ENCODE peak calls at places on chromosomes 13 and 19, in eight cellular contexts. One of them, this sample, is unnamed.

GRCh38 chr19:50377051-50377441 is 789 bp downstream of the NR1H2 start:
- DNase-seq in tibial nerve: no peak
- DNase-seq in Calu3: peak
- DNase-seq in foreskin fibroblast: no peak
- DNase-seq in A549: peak
- DNase-seq in adrenal gland: no peak
- DNase-seq in nephron progenitor cell: peak
- DNase-seq in fibroblast of mammary gland: peak
- DNase-seq in this sample: no peak

GRCh38 chr13:113832204-113832603 is 31.7 kb downstream of the GAS6 start:
- DNase-seq in foreskin fibroblast: no peak
- DNase-seq in fibroblast of mammary gland: no peak
- DNase-seq in tibial nerve: no peak
- DNase-seq in adrenal gland: no peak
- DNase-seq in A549: peak
- DNase-seq in nephron progenitor cell: no peak
- DNase-seq in Calu3: no peak
- DNase-seq in this sample: no peak

GRCh38 chr13:77480071-77480470 is 55.4 kb upstream of the SCEL start:
- DNase-seq in tibial nerve: no peak
- DNase-seq in nephron progenitor cell: peak
- DNase-seq in foreskin fibroblast: no peak
- DNase-seq in fibroblast of mammary gland: peak
- DNase-seq in Calu3: no peak
- DNase-seq in adrenal gland: no peak
- DNase-seq in A549: no peak
- DNase-seq in this sample: no peak

GRCh38 chr13:79548886-79549285 is 67.9 kb downstream of the NDFIP2 start:
- DNase-seq in nephron progenitor cell: no peak
- DNase-seq in fibroblast of mammary gland: peak
- DNase-seq in Calu3: no peak
- DNase-seq in foreskin fibroblast: no peak
- DNase-seq in tibial nerve: no peak
- DNase-seq in adrenal gland: no peak
- DNase-seq in A549: no peak
- DNase-seq in this sample: no peak

GRCh38 chr19:12247644-12248222 is 47.0 kb downstream of the ZNF44 start:
- DNase-seq in Calu3: no peak
- DNase-seq in fibroblast of mammary gland: no peak
- DNase-seq in A549: no peak
- DNase-seq in foreskin fibroblast: no peak
- DNase-seq in tibial nerve: no peak
- DNase-seq in nephron progenitor cell: no peak
- DNase-seq in adrenal gland: no peak
- DNase-seq in this sample: no peak

GRCh38 chr19:7004313-7004931 is 16.8 kb downstream of the MBD3L2B start:
- DNase-seq in A549: peak
- DNase-seq in tibial nerve: no peak
- DNase-seq in fibroblast of mammary gland: peak
- DNase-seq in nephron progenitor cell: peak
- DNase-seq in foreskin fibroblast: peak
- DNase-seq in Calu3: no peak
- DNase-seq in adrenal gland: no peak
- DNase-seq in this sample: no peak

GRCh38 chr13:72145383-72145782 is 278.4 kb upstream of the DACH1 start:
- DNase-seq in foreskin fibroblast: no peak
- DNase-seq in fibroblast of mammary gland: no peak
- DNase-seq in Calu3: no peak
- DNase-seq in A549: no peak
- DNase-seq in nephron progenitor cell: no peak
- DNase-seq in tibial nerve: no peak
- DNase-seq in adrenal gland: no peak
- DNase-seq in this sample: no peak

GRCh38 chr13:94595006-94595942 is 678 bp downstream of the TGDS start:
- DNase-seq in nephron progenitor cell: peak
- DNase-seq in tibial nerve: no peak
- DNase-seq in A549: peak
- DNase-seq in adrenal gland: no peak
- DNase-seq in foreskin fibroblast: peak
- DNase-seq in Calu3: no peak
- DNase-seq in fibroblast of mammary gland: peak
- DNase-seq in this sample: no peak

GRCh38 chr13:47337781-47338507 is 441.1 kb upstream of the HTR2A start:
- DNase-seq in adrenal gland: no peak
- DNase-seq in tibial nerve: no peak
- DNase-seq in foreskin fibroblast: peak
- DNase-seq in fibroblast of mammary gland: peak
- DNase-seq in A549: no peak
- DNase-seq in Calu3: no peak
- DNase-seq in nephron progenitor cell: peak
- DNase-seq in this sample: no peak

GRCh38 chr19:47618771-47619170 is 9.8 kb downstream of the BICRA start:
- DNase-seq in nephron progenitor cell: no peak
- DNase-seq in fibroblast of mammary gland: peak
- DNase-seq in tibial nerve: no peak
- DNase-seq in A549: no peak
- DNase-seq in adrenal gland: peak
- DNase-seq in foreskin fibroblast: no peak
- DNase-seq in Calu3: no peak
- DNase-seq in this sample: no peak

GRCh38 chr13:97568850-97569249 is 134.9 kb downstream of the RAP2A start:
- DNase-seq in nephron progenitor cell: no peak
- DNase-seq in adrenal gland: no peak
- DNase-seq in A549: no peak
- DNase-seq in tibial nerve: no peak
- DNase-seq in fibroblast of mammary gland: no peak
- DNase-seq in foreskin fibroblast: no peak
- DNase-seq in Calu3: peak
- DNase-seq in this sample: no peak

GRCh38 chr19:9945319-9945966 is 9.1 kb upstream of the OLFM2 start:
- DNase-seq in fibroblast of mammary gland: peak
- DNase-seq in adrenal gland: peak
- DNase-seq in tibial nerve: peak
- DNase-seq in Calu3: no peak
- DNase-seq in nephron progenitor cell: peak
- DNase-seq in foreskin fibroblast: peak
- DNase-seq in A549: no peak
- DNase-seq in this sample: peak

GRCh38 chr19:12255372-12255771 is 39.3 kb downstream of the ZNF44 start:
- DNase-seq in nephron progenitor cell: no peak
- DNase-seq in adrenal gland: no peak
- DNase-seq in foreskin fibroblast: no peak
- DNase-seq in A549: no peak
- DNase-seq in Calu3: no peak
- DNase-seq in fibroblast of mammary gland: no peak
- DNase-seq in tibial nerve: no peak
- DNase-seq in this sample: no peak

GRCh38 chr13:78241278-78241919 is 322.8 kb upstream of the EDNRB start:
- DNase-seq in Calu3: peak
- DNase-seq in A549: peak
- DNase-seq in tibial nerve: no peak
- DNase-seq in foreskin fibroblast: no peak
- DNase-seq in fibroblast of mammary gland: peak
- DNase-seq in adrenal gland: no peak
- DNase-seq in nephron progenitor cell: peak
- DNase-seq in this sample: no peak

GRCh38 chr13:84130739-84131138 is 248.5 kb upstream of the SLITRK1 start:
- DNase-seq in tibial nerve: no peak
- DNase-seq in foreskin fibroblast: no peak
- DNase-seq in fibroblast of mammary gland: no peak
- DNase-seq in nephron progenitor cell: no peak
- DNase-seq in A549: no peak
- DNase-seq in adrenal gland: no peak
- DNase-seq in Calu3: no peak
- DNase-seq in this sample: no peak

GRCh38 chr19:1384478-1385110 is 887 bp downstream of the NDUFS7 start:
- DNase-seq in Calu3: no peak
- DNase-seq in foreskin fibroblast: no peak
- DNase-seq in nephron progenitor cell: no peak
- DNase-seq in fibroblast of mammary gland: no peak
- DNase-seq in A549: no peak
- DNase-seq in adrenal gland: no peak
- DNase-seq in tibial nerve: no peak
- DNase-seq in this sample: no peak

GRCh38 chr19:1382250-1382649 is 1.5 kb upstream of the NDUFS7 start:
- DNase-seq in A549: no peak
- DNase-seq in tibial nerve: no peak
- DNase-seq in adrenal gland: no peak
- DNase-seq in nephron progenitor cell: no peak
- DNase-seq in fibroblast of mammary gland: no peak
- DNase-seq in foreskin fibroblast: no peak
- DNase-seq in Calu3: no peak
- DNase-seq in this sample: no peak

GRCh38 chr19:1383014-1383310 is 745 bp upstream of the NDUFS7 start:
- DNase-seq in adrenal gland: no peak
- DNase-seq in tibial nerve: no peak
- DNase-seq in fibroblast of mammary gland: no peak
- DNase-seq in foreskin fibroblast: peak
- DNase-seq in nephron progenitor cell: no peak
- DNase-seq in Calu3: no peak
- DNase-seq in A549: peak
- DNase-seq in this sample: no peak

GRCh38 chr19:1384085-1384462 is 367 bp downstream of the NDUFS7 start:
- DNase-seq in adrenal gland: no peak
- DNase-seq in foreskin fibroblast: no peak
- DNase-seq in Calu3: no peak
- DNase-seq in tibial nerve: no peak
- DNase-seq in A549: no peak
- DNase-seq in nephron progenitor cell: no peak
- DNase-seq in fibroblast of mammary gland: no peak
- DNase-seq in this sample: no peak

GRCh38 chr19:1383311-1384084 is at the start of gene NDUFS7:
- DNase-seq in fibroblast of mammary gland: peak
- DNase-seq in nephron progenitor cell: peak
- DNase-seq in adrenal gland: peak
- DNase-seq in foreskin fibroblast: peak
- DNase-seq in tibial nerve: peak
- DNase-seq in Calu3: peak
- DNase-seq in A549: peak
- DNase-seq in this sample: peak
- TF ChIP-seq CTCF in fibroblast of mammary gland: peak
- TF ChIP-seq CTCF in nephron progenitor cell: no peak
- TF ChIP-seq CTCF in adrenal gland: peak
- TF ChIP-seq CTCF in foreskin fibroblast: no peak
- TF ChIP-seq CTCF in tibial nerve: peak
- TF ChIP-seq CTCF in Calu3: no peak
- TF ChIP-seq CTCF in A549: peak
- TF ChIP-seq CTCF in this sample: peak

DNA sequence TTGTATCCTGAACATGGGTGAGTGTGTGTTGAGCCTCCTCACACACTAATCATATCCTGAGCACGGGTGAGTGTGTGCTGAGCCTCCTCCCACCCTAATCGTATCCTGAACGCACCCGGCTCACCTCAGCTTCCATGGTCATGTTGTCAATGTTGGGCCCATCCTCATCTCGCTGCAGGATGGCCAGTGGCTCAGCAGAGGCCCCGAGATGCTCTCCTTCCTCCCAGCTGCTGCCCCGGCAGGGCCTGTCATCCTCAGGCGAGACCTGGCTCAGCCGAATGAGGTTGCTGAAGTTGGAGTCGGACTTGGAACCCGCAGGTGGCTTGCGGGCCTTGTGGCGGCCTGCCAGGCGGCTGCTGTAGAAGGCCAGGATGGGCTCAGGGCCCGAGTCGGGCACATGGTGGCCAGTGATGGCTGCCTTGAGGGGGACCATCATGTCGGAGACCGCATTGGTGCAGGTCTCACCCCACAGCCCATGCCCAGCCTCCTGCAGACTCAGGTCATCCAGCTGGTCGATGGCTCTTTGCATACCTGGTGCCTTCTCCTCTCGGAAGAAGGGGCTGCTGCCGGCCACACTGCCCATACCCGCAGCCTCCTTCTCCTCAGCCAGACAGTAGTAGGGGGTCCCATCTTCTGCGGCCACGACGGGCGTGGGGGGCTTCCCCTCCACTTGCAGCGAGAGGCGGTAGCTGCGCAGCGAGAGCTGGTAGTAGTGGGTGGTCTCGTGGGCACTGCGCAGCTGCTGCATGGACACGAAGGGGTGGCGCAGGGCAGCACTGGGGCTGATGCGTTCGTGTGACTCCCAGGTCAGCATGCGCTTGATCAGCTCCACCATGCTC is 9.6 kb downstream of the HIPK4 start:
- DNase-seq in foreskin fibroblast: no peak
- DNase-seq in adrenal gland: no peak
- DNase-seq in fibroblast of mammary gland: no peak
- DNase-seq in A549: no peak
- DNase-seq in tibial nerve: no peak
- DNase-seq in nephron progenitor cell: no peak
- DNase-seq in Calu3: no peak
- DNase-seq in this sample: no peak
- TF ChIP-seq CTCF in foreskin fibroblast: no peak
- TF ChIP-seq CTCF in adrenal gland: no peak
- TF ChIP-seq CTCF in fibroblast of mammary gland: no peak
- TF ChIP-seq CTCF in A549: no peak
- TF ChIP-seq CTCF in tibial nerve: no peak
- TF ChIP-seq CTCF in nephron progenitor cell: no peak
- TF ChIP-seq CTCF in Calu3: no peak
- TF ChIP-seq CTCF in this sample: no peak

GRCh38 chr19:5663904-5664303 is 16.4 kb downstream of the MICOS13 start:
- DNase-seq in fibroblast of mammary gland: no peak
- DNase-seq in adrenal gland: no peak
- DNase-seq in A549: no peak
- DNase-seq in foreskin fibroblast: no peak
- DNase-seq in Calu3: no peak
- DNase-seq in tibial nerve: no peak
- DNase-seq in nephron progenitor cell: no peak
- DNase-seq in this sample: no peak

GRCh38 chr19:5666921-5667610 is 13.2 kb downstream of the MICOS13 start:
- DNase-seq in fibroblast of mammary gland: no peak
- DNase-seq in adrenal gland: no peak
- DNase-seq in A549: no peak
- DNase-seq in nephron progenitor cell: no peak
- DNase-seq in Calu3: no peak
- DNase-seq in tibial nerve: no peak
- DNase-seq in foreskin fibroblast: no peak
- DNase-seq in this sample: no peak

GRCh38 chr19:5664515-5664914 is 15.8 kb downstream of the MICOS13 start:
- DNase-seq in A549: no peak
- DNase-seq in nephron progenitor cell: no peak
- DNase-seq in adrenal gland: peak
- DNase-seq in fibroblast of mammary gland: no peak
- DNase-seq in tibial nerve: no peak
- DNase-seq in Calu3: no peak
- DNase-seq in foreskin fibroblast: no peak
- DNase-seq in this sample: no peak

GRCh38 chr19:5665781-5666513 is 14.4 kb downstream of the MICOS13 start:
- DNase-seq in Calu3: no peak
- DNase-seq in fibroblast of mammary gland: peak
- DNase-seq in A549: peak
- DNase-seq in nephron progenitor cell: no peak
- DNase-seq in foreskin fibroblast: peak
- DNase-seq in tibial nerve: no peak
- DNase-seq in adrenal gland: peak
- DNase-seq in this sample: no peak

GRCh38 chr19:5661483-5661882 is 18.8 kb downstream of the MICOS13 start:
- DNase-seq in adrenal gland: no peak
- DNase-seq in foreskin fibroblast: no peak
- DNase-seq in nephron progenitor cell: no peak
- DNase-seq in fibroblast of mammary gland: no peak
- DNase-seq in Calu3: no peak
- DNase-seq in A549: no peak
- DNase-seq in tibial nerve: no peak
- DNase-seq in this sample: no peak
- TF ChIP-seq CTCF in adrenal gland: no peak
- TF ChIP-seq CTCF in foreskin fibroblast: no peak
- TF ChIP-seq CTCF in nephron progenitor cell: no peak
- TF ChIP-seq CTCF in fibroblast of mammary gland: no peak
- TF ChIP-seq CTCF in Calu3: no peak
- TF ChIP-seq CTCF in A549: no peak
- TF ChIP-seq CTCF in tibial nerve: no peak
- TF ChIP-seq CTCF in this sample: no peak

GRCh38 chr19:41895745-41896580 is 13.0 kb downstream of the ARHGEF1 start:
- DNase-seq in adrenal gland: no peak
- DNase-seq in fibroblast of mammary gland: no peak
- DNase-seq in Calu3: no peak
- DNase-seq in foreskin fibroblast: no peak
- DNase-seq in nephron progenitor cell: no peak
- DNase-seq in A549: peak
- DNase-seq in tibial nerve: no peak
- DNase-seq in this sample: no peak
- TF ChIP-seq CTCF in adrenal gland: no peak
- TF ChIP-seq CTCF in fibroblast of mammary gland: peak
- TF ChIP-seq CTCF in Calu3: peak
- TF ChIP-seq CTCF in foreskin fibroblast: no peak
- TF ChIP-seq CTCF in nephron progenitor cell: no peak
- TF ChIP-seq CTCF in A549: peak
- TF ChIP-seq CTCF in tibial nerve: no peak
- TF ChIP-seq CTCF in this sample: peak

This sample was measured in type B pancreatic cell.